ENCODE peak calls at places on chromosomes 11 and 22, in eight cellular contexts. B is Calu3, L is A549, M is AG09319, S is pancreas, Y is nephron progenitor cell, D is colonic mucosa, A is body of pancreas. W is an unnamed sample.
A peak's percentile ranks its signal among the peaks of the same experiment; 100 is the strongest.

GRCh38 chr11:35618497-35619029 is 303 bp downstream of the FJX1 start:
- DNase-seq in B (peak; percentile 64), A (peak; percentile 55), S (no peak), Y (no peak), L (peak; percentile 50), M (no peak), D (peak; percentile 20), W (no peak)

GRCh38 chr11:109029927-109030326 is 365.1 kb downstream of the DDX10 start:
- DNase-seq in A (no peak), B (no peak), D (no peak), S (no peak), Y (no peak), L (no peak), M (no peak), W (no peak)

GRCh38 chr11:9533053-9533452 is 40.4 kb upstream of the WEE1 start:
- DNase-seq in L (no peak), B (no peak), S (no peak), M (no peak), D (no peak), Y (no peak), A (no peak), W (no peak)

GRCh38 chr22:39094717-39095389 is 2.2 kb upstream of the APOBEC3H start:
- DNase-seq in Y (no peak), L (no peak), A (no peak), M (no peak), D (no peak), B (no peak), S (no peak), W (no peak)

GRCh38 chr11:77125695-77126094 is 2.4 kb upstream of the MYO7A start:
- DNase-seq in S (peak; percentile 59), Y (no peak), A (no peak), L (no peak), D (no peak), B (no peak), M (no peak), W (no peak)

GRCh38 chr11:72083414-72083813 is 2.8 kb downstream of the LRRC51 start:
- DNase-seq in A (no peak), Y (no peak), D (no peak), B (no peak), S (no peak), L (no peak), M (no peak), W (no peak)

GRCh38 chr11:68601147-68601546 is 83.2 kb upstream of the GAL start:
- DNase-seq in M (no peak), Y (no peak), B (no peak), S (no peak), D (no peak), L (no peak), A (no peak), W (no peak)

GRCh38 chr11:112580864-112581263 is 320.2 kb upstream of the PLET1 start:
- DNase-seq in L (no peak), S (no peak), B (no peak), M (no peak), Y (no peak), A (no peak), D (no peak), W (no peak)

GRCh38 chr11:72038491-72038890 is 39.8 kb downstream of the IL18BP start:
- DNase-seq in B (no peak), A (peak; percentile 41), Y (no peak), D (peak; percentile 73), M (peak; percentile 61), S (no peak), L (no peak), W (no peak)

GRCh38 chr11:116073854-116074837 is 569.9 kb upstream of the CADM1 start:
- DNase-seq in S (no peak), B (no peak), Y (no peak), M (no peak), D (no peak), L (no peak), A (peak; percentile 19), W (no peak)

GRCh38 chr11:64298966-64299846 is 952 bp upstream of the CATSPERZ start:
- DNase-seq in M (no peak), B (peak; percentile 39), D (peak; percentile 65), L (no peak), Y (peak; percentile 52), S (peak; percentile 89), A (peak; percentile 81), W (no peak)

GRCh38 chr11:15697437-15698236 is 582.9 kb downstream of the INSC start:
- DNase-seq in S (peak; percentile 76), M (no peak), D (no peak), L (no peak), A (peak; percentile 54), Y (no peak), B (no peak), W (no peak)

GRCh38 chr11:95138448-95138847 is 48.8 kb downstream of the ENDOD1 start:
- DNase-seq in B (no peak), M (no peak), Y (no peak), S (no peak), A (no peak), D (no peak), L (no peak), W (no peak)

GRCh38 chr11:75597636-75598035 is 35.6 kb downstream of the SERPINH1 start:
- DNase-seq in D (no peak), S (no peak), L (peak; percentile 56), B (peak; percentile 29), M (no peak), Y (peak; percentile 44), A (no peak), W (peak; percentile 47)

GRCh38 chr22:39617342-39617741 is 46.8 kb downstream of the CACNA1I start:
- DNase-seq in Y (no peak), M (no peak), S (no peak), A (no peak), D (no peak), L (no peak), B (no peak), W (no peak)

GRCh38 chr11:35658028-35658948 is 4.3 kb upstream of the TRIM44 start:
- DNase-seq in B (no peak), M (no peak), S (no peak), D (no peak), A (no peak), L (no peak), Y (no peak), W (no peak)

GRCh38 chr22:42343551-42344081 is 73.2 kb upstream of the TCF20 start:
- DNase-seq in M (no peak), B (no peak), A (peak; percentile 24), D (no peak), Y (peak; percentile 65), S (no peak), L (no peak), W (no peak)

GRCh38 chr11:47715082-47715669 is at the start of gene AGBL2:
- DNase-seq in A (peak; percentile 77), Y (peak; percentile 77), D (peak; percentile 88), B (peak; percentile 81), M (peak; percentile 15), L (peak; percentile 82), S (peak; percentile 90), W (peak; percentile 53)

GRCh38 chr11:61173456-61173855 is 12.2 kb upstream of the VPS37C start:
- DNase-seq in L (no peak), B (peak; percentile 36), S (no peak), A (peak; percentile 29), M (no peak), D (no peak), Y (no peak), W (no peak)

GRCh38 chr22:40044870-40045834 is 50.4 kb downstream of the FAM83F start:
- DNase-seq in L (peak; percentile 17), Y (peak; percentile 75), D (peak; percentile 49), A (peak; percentile 69), B (peak; percentile 71), M (no peak), S (peak; percentile 88), W (peak; percentile 75)

GRCh38 chr22:46464296-46464695 is 73.1 kb downstream of the CELSR1 start:
- DNase-seq in Y (no peak), M (no peak), A (no peak), L (no peak), B (no peak), D (no peak), S (no peak), W (no peak)
- TF ChIP-seq CTCF in Y (no peak), M (no peak), A (no peak), L (no peak), B (no peak), D (no peak), S (no peak), W (no peak)

DNA sequence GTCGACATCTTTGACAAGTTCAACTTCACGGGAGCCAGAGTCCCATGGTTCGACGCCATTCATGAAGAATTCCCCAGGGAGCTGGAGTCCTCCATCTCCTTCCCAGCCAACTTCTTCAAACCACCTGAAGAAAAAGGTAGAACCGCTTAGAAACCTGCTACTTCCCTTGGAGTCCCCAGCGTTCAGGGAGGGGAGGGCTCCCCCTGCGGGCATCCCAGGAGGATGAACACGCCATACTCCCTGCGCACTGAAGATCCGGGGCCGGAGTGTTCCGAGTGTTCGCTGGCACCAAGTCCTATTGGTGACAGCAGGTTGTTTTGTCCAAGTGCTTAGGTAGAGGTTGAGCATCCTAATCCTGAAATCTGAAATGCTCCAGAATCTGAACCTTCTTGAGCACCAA is 51.7 kb upstream of the PRODH start:
- DNase-seq in Y (peak; percentile 36), A (peak; percentile 73), D (peak; percentile 31), S (peak; percentile 81), M (no peak), L (peak; percentile 24), B (peak; percentile 66), W (peak; percentile 32)
- TF ChIP-seq CTCF in Y (peak; percentile 25), A (peak; percentile 51), D (no peak), S (no peak), M (peak; percentile 2), L (peak; percentile 12), B (peak; percentile 21), W (peak; percentile 35)

DNA sequence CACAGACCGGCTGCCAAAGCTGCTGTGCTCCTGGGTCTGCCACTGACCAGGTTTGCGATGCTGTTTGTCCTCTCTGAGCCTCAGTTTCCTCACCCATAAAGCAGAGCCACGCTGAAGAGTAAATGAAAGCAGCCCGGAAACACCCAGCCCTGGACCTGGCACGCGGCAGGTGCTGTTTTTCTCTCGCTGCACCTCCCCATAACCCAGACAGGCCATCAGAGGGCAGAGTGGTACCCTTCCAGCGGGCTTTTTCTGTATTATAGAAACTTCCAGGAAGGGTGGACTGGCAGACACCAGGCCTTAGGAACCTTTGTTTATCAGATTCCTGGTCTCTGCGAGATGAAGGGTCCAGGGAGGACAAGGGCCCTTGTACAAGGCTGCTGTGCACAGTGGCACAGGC is 17.9 kb upstream of the FGF19 start:
- DNase-seq in D (no peak), Y (no peak), B (peak; percentile 48), L (no peak), M (no peak), A (peak; percentile 49), S (no peak), W (no peak)
- TF ChIP-seq CTCF in D (no peak), Y (no peak), B (no peak), L (peak; percentile 31), M (no peak), A (peak; percentile 29), S (peak; percentile 14), W (no peak)

DNA sequence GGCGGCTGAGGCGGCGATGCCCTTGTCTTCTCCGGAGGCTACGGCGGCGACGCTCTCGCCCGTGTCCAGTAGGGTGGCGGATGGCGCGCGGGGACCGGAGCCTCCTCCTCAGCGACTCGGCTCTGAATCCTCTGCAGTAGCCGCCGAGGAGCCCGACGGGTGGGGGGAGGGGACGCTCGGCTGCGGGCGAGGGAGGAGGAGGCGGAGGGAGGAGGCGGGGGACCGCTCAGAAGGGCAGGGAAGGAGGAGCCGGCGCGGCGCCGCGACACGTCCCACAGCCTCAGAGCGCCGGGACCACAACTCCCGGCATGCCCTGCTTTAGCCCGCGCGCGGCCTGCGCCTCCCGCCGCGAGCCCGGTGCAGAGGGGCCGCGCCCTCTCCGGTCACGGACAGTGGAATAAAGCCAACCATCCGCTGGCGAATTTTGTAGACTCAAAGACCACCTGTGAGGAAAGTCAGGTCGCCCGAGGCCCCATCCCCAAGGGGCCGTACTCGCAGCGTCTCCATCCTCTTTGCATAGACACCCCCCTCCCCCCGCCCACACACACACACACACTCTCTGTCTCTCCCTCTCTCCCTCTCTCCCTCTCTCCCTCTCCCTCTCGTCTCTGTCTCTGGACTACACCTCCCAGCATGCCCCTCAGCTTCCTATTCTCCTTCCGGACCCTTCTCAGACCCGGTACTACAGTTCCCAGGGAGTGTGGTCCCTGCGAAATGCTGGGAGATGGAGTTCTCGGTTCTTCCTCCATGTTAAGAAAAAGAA is at the start of gene FAM168A:
- DNase-seq in D (peak; percentile 94), A (peak; percentile 97), S (peak; percentile 98), B (peak; percentile 92), L (peak; percentile 98), M (peak; percentile 91), Y (peak; percentile 94), W (peak; percentile 92)
- TF ChIP-seq CTCF in D (no peak), A (peak; percentile 46), S (no peak), B (no peak), L (no peak), M (no peak), Y (peak; percentile 32), W (no peak)